ENCODE peak calls at places on chromosomes 12 and 14, in four cellular contexts. P is CD4-positive, CD25-positive, alpha-beta regulatory T cell; L is lower lobe of right lung; K is right atrium auricular region. U is an unnamed sample. For H3K4me1, the result is how much of the 10 kb centered on the place peaks cover.

GRCh38 chr14:93013368-93013719 is 90.4 kb downstream of the CHGA start:
- DNase-seq in L (no peak), P (no peak), K (no peak), U (no peak)

GRCh38 chr14:96722751-96723150 is 74.4 kb upstream of the VRK1 start:
- DNase-seq in K (no peak), L (no peak), P (no peak), U (no peak)

GRCh38 chr12:132389526-132390286 is 60.3 kb upstream of the GALNT9 start:
- DNase-seq in P (no peak), L (no peak), K (no peak), U (no peak)

GRCh38 chr14:95713596-95714371 is at the start of gene TCL1A:
- DNase-seq in L (no peak), K (no peak), P (no peak), U (peak)

GRCh38 chr12:17148706-17149105 is 542.7 kb upstream of the LMO3 start:
- DNase-seq in L (no peak), P (no peak), K (no peak), U (peak)

GRCh38 chr12:2386566-2386965 is 333.8 kb downstream of the CACNA1C start:
- DNase-seq in L (no peak), P (no peak), K (no peak), U (no peak)

GRCh38 chr12:115296613-115297012 is 612.6 kb upstream of the TBX3 start:
- DNase-seq in L (no peak), K (no peak), P (no peak), U (no peak)

GRCh38 chr12:83173250-83173649 is 486.5 kb downstream of the TMTC2 start:
- DNase-seq in L (no peak), P (no peak), K (no peak), U (no peak)

GRCh38 chr14:58599145-58599544 is 38.6 kb upstream of the DACT1 start:
- DNase-seq in P (no peak), K (no peak), L (no peak), U (no peak)

GRCh38 chr14:29832042-29832441 is 95.6 kb downstream of the PRKD1 start:
- DNase-seq in P (no peak), L (no peak), K (no peak), U (no peak)

GRCh38 chr12:75892779-75893408 is 138.7 kb downstream of the PHLDA1 start:
- DNase-seq in L (no peak), K (no peak), P (no peak), U (no peak)

GRCh38 chr14:92902726-92903125 is 20.2 kb upstream of the CHGA start:
- DNase-seq in L (no peak), K (no peak), P (no peak), U (no peak)

GRCh38 chr14:67186789-67187188 is 2.5 kb upstream of the GARIN2 start:
- DNase-seq in P (peak), L (no peak), K (no peak), U (no peak)

GRCh38 chr12:12064596-12064995 is 6.1 kb upstream of the BCL2L14 start:
- DNase-seq in L (no peak), P (no peak), K (no peak), U (no peak)

GRCh38 chr14:76936483-76936882 is 92.0 kb downstream of the IRF2BPL start:
- DNase-seq in K (no peak), P (no peak), L (no peak), U (no peak)

GRCh38 chr14:50109342-50109741 is 7.0 kb downstream of the VCPKMT start:
- DNase-seq in K (no peak), P (no peak), L (no peak), U (no peak)

GRCh38 chr14:74985028-74985310 is 17.8 kb upstream of the EIF2B2 start:
- DNase-seq in K (no peak), L (no peak), P (no peak), U (no peak)

GRCh38 chr14:86838363-86838762 is 1154.6 kb downstream of the GALC start:
- DNase-seq in P (no peak), K (no peak), L (no peak), U (no peak)

GRCh38 chr14:75905505-75905904 is 76.3 kb downstream of the TGFB3 start:
- DNase-seq in P (no peak), K (peak), L (peak), U (no peak)

GRCh38 chr14:72387727-72388126 is 455.5 kb downstream of the RGS6 start:
- DNase-seq in P (no peak), K (no peak), L (no peak), U (no peak)

GRCh38 chr14:99260652-99261551 is 11.1 kb downstream of the BCL11B start:
- DNase-seq in L (no peak), P (peak), K (no peak), U (peak)

GRCh38 chr14:73422515-73422914 is 35.8 kb downstream of the NUMB start:
- DNase-seq in P (no peak), K (no peak), L (no peak), U (no peak)

GRCh38 chr12:110733089-110733715 is 9.5 kb downstream of the PPP1CC start:
- DNase-seq in L (no peak), K (peak), P (no peak), U (no peak)
- H3K27ac ChIP-seq in L (no peak), K (peak), P (no peak), U (no peak)

GRCh38 chr14:35435177-35435576 is 30.6 kb upstream of the NFKBIA start:
- DNase-seq in K (no peak), P (no peak), L (no peak), U (no peak)
- H3K4me1 ChIP-seq in K (under half), P (under half), L (under half), U (under half)

GRCh38 chr12:93062100-93062419 is 133.0 kb upstream of the EEA1 start:
- DNase-seq in K (no peak), P (no peak), L (no peak), U (no peak)
- H3K27ac ChIP-seq in K (peak), P (no peak), L (no peak), U (no peak)

GRCh38 chr14:52875707-52876106 is 75.1 kb downstream of the FERMT2 start:
- DNase-seq in P (no peak), L (no peak), K (no peak), U (no peak)

GRCh38 chr14:52874389-52874788 is 76.5 kb downstream of the FERMT2 start:
- DNase-seq in P (no peak), K (no peak), L (no peak), U (no peak)

GRCh38 chr14:52877628-52878027 is 73.2 kb downstream of the FERMT2 start:
- DNase-seq in K (no peak), P (no peak), L (no peak), U (no peak)

GRCh38 chr14:52876806-52877205 is 74.0 kb downstream of the FERMT2 start:
- DNase-seq in K (no peak), P (no peak), L (no peak), U (no peak)

DNA sequence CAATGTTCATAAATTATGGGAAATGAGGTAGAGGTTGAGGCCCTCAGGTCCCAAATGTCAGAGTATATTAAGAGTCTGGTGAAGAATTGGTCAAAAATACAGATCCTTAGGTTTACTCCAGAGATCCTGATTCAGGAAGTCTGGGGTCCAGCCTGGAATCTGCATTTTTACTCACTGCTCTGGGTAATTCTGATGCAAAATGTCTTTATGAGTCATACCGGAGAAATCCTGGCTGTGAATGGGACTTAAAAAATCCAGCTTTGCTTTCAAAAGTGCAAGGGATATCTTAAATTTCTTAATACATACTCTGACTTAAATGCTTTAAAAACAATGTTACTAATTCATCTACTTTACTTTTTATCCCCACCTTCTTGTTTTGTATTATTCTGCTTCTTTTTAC is 74.5 kb downstream of the FERMT2 start:
- DNase-seq in L (no peak), P (no peak), K (no peak), U (no peak)
- H3K4me1 ChIP-seq in L (under half), P (under half), K (under half), U (under half)

GRCh38 chr12:122837306-122838265 is 2.3 kb downstream of the HIP1R start:
- DNase-seq in L (peak), P (no peak), K (no peak), U (peak)
- H3K27ac ChIP-seq in L (peak), P (no peak), K (peak), U (peak)

GRCh38 chr14:54568821-54569591 is 2.1 kb downstream of the SAMD4A start:
- DNase-seq in K (peak), L (no peak), P (no peak), U (no peak)
- H3K4me1 ChIP-seq in K (half or more), L (under half), P (under half), U (under half)

GRCh38 chr12:25020621-25021243 is 71.8 kb upstream of the BCAT1 start:
- DNase-seq in K (no peak), P (no peak), L (no peak), U (peak)
- H3K27ac ChIP-seq in K (no peak), P (no peak), L (no peak), U (peak)

DNA sequence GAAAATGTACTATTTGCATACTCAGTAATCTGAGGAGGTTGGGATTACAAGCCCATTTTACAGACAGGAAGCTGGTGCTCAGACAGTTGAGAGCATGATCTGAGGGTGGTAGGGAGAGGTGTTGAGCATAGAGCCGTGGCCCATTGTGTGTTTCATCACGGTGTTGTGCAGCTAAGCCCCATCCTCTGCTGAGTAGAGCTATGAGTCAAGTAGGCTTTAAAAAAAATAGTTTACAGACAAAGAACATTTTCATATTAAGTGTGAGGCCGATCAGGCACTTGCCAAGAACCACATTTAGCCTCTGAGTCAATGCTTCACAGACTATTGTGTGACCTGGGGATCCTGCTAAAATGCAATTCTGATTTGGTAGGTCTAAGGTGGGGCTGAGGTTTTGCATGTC is 22.0 kb downstream of the ZNF664 start:
- DNase-seq in P (peak), K (no peak), L (no peak), U (peak)
- H3K4me1 ChIP-seq in P (under half), K (half or more), L (under half), U (under half)

GRCh38 chr14:60165547-60165876 is 314 bp upstream of the DHRS7 start:
- DNase-seq in L (no peak), K (no peak), P (no peak), U (peak)

GRCh38 chr14:60164717-60165546 is at the start of gene DHRS7:
- DNase-seq in P (peak), K (peak), L (peak), U (peak)

GRCh38 chr14:60161176-60162107 is 3.8 kb downstream of the DHRS7 start:
- DNase-seq in P (no peak), K (peak), L (no peak), U (peak)

GRCh38 chr14:60164404-60164716 is 838 bp downstream of the DHRS7 start:
- DNase-seq in L (no peak), K (no peak), P (no peak), U (no peak)

GRCh38 chr14:60163741-60164140 is 1.5 kb downstream of the DHRS7 start:
- DNase-seq in K (no peak), P (no peak), L (no peak), U (no peak)
- H3K27ac ChIP-seq in K (peak), P (peak), L (no peak), U (no peak)

GRCh38 chr12:122884860-122885259 is 11.1 kb downstream of the VPS37B start:
- DNase-seq in K (no peak), P (no peak), L (no peak), U (no peak)

GRCh38 chr12:122884091-122884826 is 11.7 kb downstream of the VPS37B start:
- DNase-seq in L (no peak), K (no peak), P (no peak), U (no peak)

GRCh38 chr12:122880668-122881067 is 15.3 kb downstream of the VPS37B start:
- DNase-seq in K (no peak), P (no peak), L (no peak), U (peak)

GRCh38 chr12:122880155-122880605 is 15.7 kb downstream of the VPS37B start:
- DNase-seq in K (no peak), L (no peak), P (no peak), U (no peak)

DNA sequence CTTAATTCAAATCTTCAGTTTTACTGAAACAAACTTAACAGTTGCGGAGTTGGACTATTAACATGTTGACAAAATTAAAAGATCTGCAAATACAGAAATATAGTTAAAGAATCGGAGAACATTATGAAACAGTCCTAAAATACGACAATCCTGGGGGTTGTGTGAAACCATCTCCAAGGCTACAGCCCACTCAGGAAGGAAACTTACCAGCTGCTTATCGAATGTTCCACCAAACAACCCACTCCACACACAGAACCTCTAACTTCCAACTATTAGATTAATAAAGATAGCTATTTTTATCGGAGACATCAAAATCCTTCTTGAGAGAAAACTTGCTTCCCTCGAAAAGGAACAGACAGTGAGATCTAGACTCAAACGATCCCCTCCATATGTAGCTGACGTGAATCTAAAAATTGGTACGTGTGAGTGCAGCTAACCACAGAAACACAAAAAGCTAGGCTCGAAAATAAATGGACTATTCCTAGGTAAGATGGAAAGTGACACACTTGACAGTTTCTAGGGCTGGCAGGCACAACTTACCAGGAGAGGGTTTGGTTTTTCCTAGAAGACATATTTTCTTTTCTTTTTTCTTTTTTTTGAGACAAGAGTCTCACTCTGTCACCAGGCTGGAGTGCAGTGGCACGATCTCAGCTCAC is 12.9 kb downstream of the VPS37B start:
- DNase-seq in L (no peak), P (no peak), K (no peak), U (no peak)
- H3K4me1 ChIP-seq in L (half or more), P (under half), K (half or more), U (half or more)

U was measured in OCI-LY7.